ENCODE peak calls at places on chromosome 4, in four cellular contexts. R is brain microvascular endothelial cell, C is iPS DF 6.9, K is right atrium auricular region. S is an unnamed sample. For H3K27me3, the result is how much of the 10 kb centered on the place peaks cover.

GRCh38 chr4:121150003-121150402 is 14.1 kb downstream of the TNIP3 start:
- DNase-seq in C (no peak), K (no peak), R (no peak), S (no peak)

GRCh38 chr4:91838181-91838861 is 465.4 kb upstream of the GRID2 start:
- DNase-seq in C (no peak), K (no peak), R (no peak), S (no peak)

GRCh38 chr4:46820154-46820553 is 88.9 kb downstream of the COX7B2 start:
- DNase-seq in R (no peak), K (no peak), C (no peak), S (no peak)

GRCh38 chr4:89807441-89808140 is 29.4 kb downstream of the SNCA start:
- DNase-seq in R (no peak), K (no peak), C (no peak), S (no peak)

GRCh38 chr4:176357359-176358082 is 37.8 kb downstream of the SPCS3 start:
- DNase-seq in R (no peak), K (no peak), C (no peak), S (no peak)

GRCh38 chr4:101701551-101701950 is 89.0 kb upstream of the BANK1 start:
- DNase-seq in K (no peak), C (no peak), R (no peak), S (no peak)

GRCh38 chr4:30719363-30720020 is 677 bp upstream of the PCDH7 start:
- DNase-seq in K (no peak), R (peak), C (no peak), S (no peak)

GRCh38 chr4:71460368-71460767 is 121.5 kb downstream of the SLC4A4 start:
- DNase-seq in K (no peak), R (no peak), C (no peak), S (no peak)

GRCh38 chr4:15653864-15654391 is 1.2 kb downstream of the FBXL5 start:
- DNase-seq in R (peak), C (no peak), K (no peak), S (no peak)

GRCh38 chr4:130608121-130608520 is 1512.2 kb downstream of the C4orf33 start:
- DNase-seq in R (no peak), C (no peak), K (no peak), S (no peak)

GRCh38 chr4:103996059-103996458 is 276.3 kb upstream of the TACR3 start:
- DNase-seq in C (peak), K (no peak), R (no peak), S (no peak)

GRCh38 chr4:5863461-5864113 is 29.3 kb downstream of the CRMP1 start:
- DNase-seq in K (no peak), C (no peak), R (peak), S (peak)

GRCh38 chr4:78120144-78120880 is 63.2 kb downstream of the FRAS1 start:
- DNase-seq in R (no peak), C (no peak), K (no peak), S (no peak)

GRCh38 chr4:98663226-98664006 is 5.0 kb upstream of the TSPAN5 start:
- DNase-seq in K (no peak), C (no peak), R (no peak), S (no peak)

GRCh38 chr4:164212134-164212533 is 541.8 kb upstream of the SMIM31 start:
- DNase-seq in C (no peak), R (no peak), K (no peak), S (no peak)

GRCh38 chr4:158161561-158162354 is 11.1 kb downstream of the GASK1B start:
- DNase-seq in R (peak), K (peak), C (no peak), S (peak)

GRCh38 chr4:128256539-128256938 is 31.1 kb downstream of the PGRMC2 start:
- DNase-seq in C (no peak), K (no peak), R (no peak), S (no peak)

GRCh38 chr4:6180841-6181631 is 19.3 kb downstream of the JAKMIP1 start:
- DNase-seq in R (no peak), K (no peak), C (no peak), S (no peak)

GRCh38 chr4:39626261-39626660 is 12.4 kb downstream of the SMIM14 start:
- DNase-seq in C (no peak), R (no peak), K (no peak), S (no peak)

GRCh38 chr4:3485011-3485881 is 22.1 kb downstream of the DOK7 start:
- DNase-seq in K (no peak), R (no peak), C (no peak), S (no peak)

GRCh38 chr4:159105761-159106243 is 2.9 kb downstream of the RAPGEF2 start:
- DNase-seq in R (peak), K (no peak), C (no peak), S (no peak)

GRCh38 chr4:15720846-15721245 is 18.0 kb downstream of the BST1 start:
- DNase-seq in R (no peak), K (no peak), C (no peak), S (no peak)

GRCh38 chr4:184843984-184844554 is 18.3 kb upstream of the ACSL1 start:
- DNase-seq in R (no peak), C (no peak), K (peak), S (no peak)

GRCh38 chr4:72899214-72899613 is 170.3 kb downstream of the COX18 start:
- DNase-seq in R (no peak), K (no peak), C (no peak), S (no peak)

DNA sequence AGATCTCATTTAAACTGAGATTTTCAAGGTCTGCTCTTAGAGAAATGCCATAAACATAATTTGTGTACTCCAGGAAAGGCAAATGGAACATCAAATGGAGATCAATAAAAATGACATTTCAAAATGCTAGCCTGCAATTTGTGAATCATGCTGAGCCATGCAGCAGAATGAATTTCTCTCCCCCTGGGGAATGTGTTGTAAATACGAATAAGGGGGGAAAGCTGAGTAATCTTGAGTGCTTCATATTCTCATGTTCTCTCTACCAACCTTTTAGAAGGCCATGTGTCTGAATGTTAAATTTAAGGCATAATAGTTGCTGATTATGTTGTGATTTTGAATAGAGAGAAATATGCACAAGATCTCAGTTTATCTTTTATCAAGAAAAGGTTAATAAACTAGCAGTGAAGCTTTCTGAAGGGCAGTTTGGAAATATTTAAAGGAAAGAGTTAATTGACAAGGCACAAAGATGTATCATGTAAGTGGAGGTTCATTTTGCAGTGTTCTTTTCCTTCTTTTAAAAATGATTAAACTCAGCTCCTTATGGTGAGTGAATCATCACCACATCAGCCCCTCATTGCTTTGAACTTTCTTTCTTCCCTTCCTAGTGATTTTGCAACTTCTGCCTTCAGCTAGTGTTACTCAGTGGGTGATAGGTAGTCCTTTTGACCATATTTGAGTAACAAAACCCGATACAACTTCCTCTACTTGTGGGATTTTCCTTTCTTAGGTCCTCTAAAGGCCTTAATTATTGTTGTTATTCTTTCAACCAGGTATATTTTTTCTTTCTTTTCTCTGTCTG is 8.0 kb downstream of the ZCCHC4 start:
- DNase-seq in R (peak), C (no peak), K (no peak), S (peak)
- H3K4me3 ChIP-seq in R (no peak), C (no peak), K (no peak), S (no peak)

GRCh38 chr4:37977471-37978452 is 17.6 kb downstream of the PTTG2 start:
- DNase-seq in K (peak), R (peak), C (no peak), S (no peak)
- H3K27me3 ChIP-seq in K (under half), R (under half), C (under half), S (under half)

GRCh38 chr4:88280228-88280795 is 4.0 kb downstream of the PPM1K start:
- DNase-seq in R (no peak), C (no peak), K (no peak), S (no peak)
- H3K4me3 ChIP-seq in R (no peak), C (no peak), K (no peak), S (no peak)

DNA sequence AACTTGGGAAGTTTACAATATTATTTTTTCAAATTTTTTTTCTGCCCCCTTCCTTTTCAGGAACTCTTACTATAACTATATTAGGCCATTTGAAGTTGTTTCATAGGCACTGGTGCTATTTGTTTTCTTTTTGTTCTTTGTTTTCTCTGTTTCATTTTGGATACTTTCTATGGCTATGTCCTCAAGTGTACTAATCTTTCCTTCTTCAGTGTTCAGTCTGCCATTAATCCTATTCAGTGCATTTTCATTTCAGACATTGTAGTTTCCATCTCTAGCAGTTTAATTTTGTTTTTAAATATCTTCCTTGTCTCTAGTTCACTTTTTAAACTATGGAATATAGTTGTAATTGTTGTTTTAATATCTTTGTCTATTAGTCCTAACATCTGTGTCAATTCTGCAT is 48.0 kb upstream of the SMAD1 start:
- DNase-seq in C (no peak), R (no peak), K (no peak), S (no peak)
- H3K27me3 ChIP-seq in C (under half), R (under half), K (under half), S (under half)

GRCh38 chr4:1045193-1045594 is 33.8 kb downstream of the FGFRL1 start:
- DNase-seq in C (no peak), R (no peak), K (no peak), S (no peak)
- H3K4me3 ChIP-seq in C (no peak), R (no peak), K (no peak), S (no peak)

GRCh38 chr4:44928785-44929184 is 202.4 kb upstream of the GNPDA2 start:
- DNase-seq in K (no peak), R (no peak), C (no peak), S (no peak)
- H3K27me3 ChIP-seq in K (under half), R (under half), C (under half), S (under half)

GRCh38 chr4:80967346-80967745 is 63.2 kb upstream of the BMP3 start:
- DNase-seq in C (no peak), K (no peak), R (no peak), S (no peak)

DNA sequence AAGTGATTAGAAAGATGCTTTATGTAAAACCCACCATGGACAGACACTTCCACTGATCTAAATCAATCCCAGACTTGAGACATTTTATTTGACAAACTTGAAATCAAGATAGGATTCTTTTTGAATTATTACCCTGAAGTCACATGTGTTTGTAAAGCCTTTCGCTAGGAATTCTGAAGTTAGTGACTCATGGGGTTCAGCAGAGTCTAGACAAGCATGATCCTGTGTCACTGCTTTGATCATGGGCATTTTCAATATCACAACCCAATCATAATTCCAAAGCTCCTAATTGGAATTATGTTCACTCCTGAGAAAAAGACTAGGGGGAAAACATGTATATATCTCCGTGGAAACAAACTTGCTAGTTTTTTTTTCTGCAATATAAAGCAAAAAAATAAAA is 67.5 kb upstream of the BMP3 start:
- DNase-seq in K (no peak), R (peak), C (no peak), S (no peak)
- H3K4me3 ChIP-seq in K (no peak), R (no peak), C (no peak), S (no peak)

DNA sequence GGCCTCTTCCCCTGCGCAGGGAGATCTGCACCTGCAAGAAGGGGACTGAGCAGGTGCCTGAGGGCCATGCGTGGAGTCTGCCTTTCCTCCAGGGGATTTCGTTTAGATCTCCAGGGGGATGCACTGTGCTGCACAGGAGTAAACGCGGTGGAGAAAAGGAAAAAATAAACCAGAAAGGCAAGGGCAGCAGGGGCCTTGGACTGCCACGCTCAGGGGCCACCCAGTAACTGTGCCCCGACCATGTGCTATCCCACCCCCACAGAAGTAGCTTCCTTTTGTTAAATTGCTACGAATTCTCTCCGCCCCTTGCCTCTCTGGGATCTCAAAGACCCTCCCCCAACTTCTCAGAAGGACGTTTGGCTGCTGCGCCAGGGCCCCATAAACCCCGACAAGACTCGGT is 17.2 kb upstream of the HMX1 start:
- DNase-seq in R (no peak), K (no peak), C (no peak), S (no peak)
- H3K27me3 ChIP-seq in R (under half), K (under half), C (half or more), S (under half)